ENCODE peak calls at places on chromosomes 3 and 15, in six cellular contexts. C is sigmoid colon, A is transverse colon, E is endothelial cell, T is omental fat pad, Y is breast epithelium. F is an unnamed sample.

GRCh38 chr15:93895976-93896770 is 335.2 kb upstream of the MCTP2 start:
- DNase-seq in C (no peak), A (no peak), E (no peak), T (no peak), Y (no peak), F (no peak)

GRCh38 chr3:139824864-139825263 is 110.1 kb upstream of the CLSTN2 start:
- DNase-seq in C (no peak), A (no peak), E (no peak), T (no peak), Y (no peak), F (no peak)

GRCh38 chr15:58038426-58039106 is 26.9 kb downstream of the ALDH1A2 start:
- DNase-seq in C (no peak), A (peak; percentile 52), E (no peak), T (no peak), Y (no peak), F (no peak)

GRCh38 chr3:12392101-12392878 is 92.0 kb upstream of the TSEN2 start:
- DNase-seq in C (no peak), A (no peak), E (no peak), T (no peak), Y (no peak), F (no peak)

GRCh38 chr3:170893894-170894293 is 14.5 kb downstream of the EIF5A2 start:
- DNase-seq in C (no peak), A (no peak), E (no peak), T (no peak), Y (no peak), F (no peak)

GRCh38 chr15:75036269-75036668 is 12.9 kb downstream of the PPCDC start:
- DNase-seq in C (no peak), A (peak; percentile 68), E (no peak), T (no peak), Y (peak; percentile 75), F (no peak)

GRCh38 chr15:81536296-81536695 is 162.3 kb upstream of the TMC3 start:
- DNase-seq in C (no peak), A (no peak), E (no peak), T (no peak), Y (no peak), F (no peak)

GRCh38 chr3:175941352-175941751 is 1082.2 kb downstream of the NAALADL2 start:
- DNase-seq in C (no peak), A (no peak), E (no peak), T (no peak), Y (no peak), F (no peak)

GRCh38 chr15:27341780-27342343 is 370.9 kb downstream of the GABRG3 start:
- DNase-seq in C (no peak), A (no peak), E (no peak), T (no peak), Y (no peak), F (no peak)

GRCh38 chr3:177689077-177689476 is 491.8 kb upstream of the TBL1XR1 start:
- DNase-seq in C (no peak), A (no peak), E (no peak), T (no peak), Y (no peak), F (no peak)

GRCh38 chr3:23567917-23568316 is 237.8 kb upstream of the UBE2E1 start:
- DNase-seq in C (no peak), A (no peak), E (no peak), T (no peak), Y (no peak), F (no peak)

GRCh38 chr15:55879181-55879580 is 114.2 kb downstream of the NEDD4 start:
- DNase-seq in C (no peak), A (no peak), E (no peak), T (no peak), Y (no peak), F (no peak)

GRCh38 chr3:137768361-137769320 is 4.5 kb downstream of the SOX14 start:
- DNase-seq in C (no peak), A (no peak), E (peak; percentile 50), T (no peak), Y (no peak), F (no peak)

GRCh38 chr3:80227216-80227615 is 459.4 kb upstream of the ROBO1 start:
- DNase-seq in C (no peak), A (no peak), E (no peak), T (no peak), Y (no peak), F (no peak)

GRCh38 chr3:156433910-156434309 is 121.0 kb downstream of the SSR3 start:
- DNase-seq in C (no peak), A (no peak), E (no peak), T (no peak), Y (no peak), F (no peak)

GRCh38 chr3:136750209-136750921 is 1.8 kb downstream of the STAG1 start:
- DNase-seq in C (no peak), A (no peak), E (no peak), T (no peak), Y (no peak), F (no peak)

GRCh38 chr15:90603893-90604292 is 74.2 kb downstream of the CRTC3 start:
- DNase-seq in C (no peak), A (peak; percentile 53), E (no peak), T (no peak), Y (no peak), F (no peak)

GRCh38 chr3:100518983-100519382 is 26.6 kb downstream of the TMEM45A start:
- DNase-seq in C (no peak), A (no peak), E (no peak), T (no peak), Y (no peak), F (no peak)

GRCh38 chr15:89587955-89588354 is 12.7 kb downstream of the TICRR start:
- DNase-seq in C (no peak), A (no peak), E (no peak), T (no peak), Y (no peak), F (no peak)

GRCh38 chr3:12158387-12159226 is at the start of gene TIMP4:
- DNase-seq in C (peak; percentile 77), A (peak; percentile 59), E (no peak), T (no peak), Y (no peak), F (no peak)

GRCh38 chr3:178671261-178672191 is 135.3 kb downstream of the KCNMB2 start:
- DNase-seq in C (no peak), A (no peak), E (no peak), T (no peak), Y (no peak), F (no peak)

GRCh38 chr3:17973559-17973906 is 231.1 kb upstream of the TBC1D5 start:
- DNase-seq in C (no peak), A (no peak), E (no peak), T (no peak), Y (no peak), F (no peak)

GRCh38 chr15:77821188-77821958 is 188.7 kb upstream of the LINGO1 start:
- DNase-seq in C (no peak), A (peak; percentile 46), E (peak; percentile 84), T (no peak), Y (peak; percentile 24), F (peak; percentile 55)

GRCh38 chr3:126111566-126112475 is 27.9 kb upstream of the SLC41A3 start:
- DNase-seq in C (peak; percentile 46), A (peak; percentile 1), E (no peak), T (no peak), Y (no peak), F (no peak)

GRCh38 chr3:12443781-12444522 is 40.3 kb upstream of the TSEN2 start:
- DNase-seq in C (peak; percentile 13), A (no peak), E (no peak), T (no peak), Y (no peak), F (no peak)

GRCh38 chr3:20125289-20125688 is 60.7 kb downstream of the SGO1 start:
- DNase-seq in C (no peak), A (no peak), E (no peak), T (no peak), Y (no peak), F (no peak)

DNA sequence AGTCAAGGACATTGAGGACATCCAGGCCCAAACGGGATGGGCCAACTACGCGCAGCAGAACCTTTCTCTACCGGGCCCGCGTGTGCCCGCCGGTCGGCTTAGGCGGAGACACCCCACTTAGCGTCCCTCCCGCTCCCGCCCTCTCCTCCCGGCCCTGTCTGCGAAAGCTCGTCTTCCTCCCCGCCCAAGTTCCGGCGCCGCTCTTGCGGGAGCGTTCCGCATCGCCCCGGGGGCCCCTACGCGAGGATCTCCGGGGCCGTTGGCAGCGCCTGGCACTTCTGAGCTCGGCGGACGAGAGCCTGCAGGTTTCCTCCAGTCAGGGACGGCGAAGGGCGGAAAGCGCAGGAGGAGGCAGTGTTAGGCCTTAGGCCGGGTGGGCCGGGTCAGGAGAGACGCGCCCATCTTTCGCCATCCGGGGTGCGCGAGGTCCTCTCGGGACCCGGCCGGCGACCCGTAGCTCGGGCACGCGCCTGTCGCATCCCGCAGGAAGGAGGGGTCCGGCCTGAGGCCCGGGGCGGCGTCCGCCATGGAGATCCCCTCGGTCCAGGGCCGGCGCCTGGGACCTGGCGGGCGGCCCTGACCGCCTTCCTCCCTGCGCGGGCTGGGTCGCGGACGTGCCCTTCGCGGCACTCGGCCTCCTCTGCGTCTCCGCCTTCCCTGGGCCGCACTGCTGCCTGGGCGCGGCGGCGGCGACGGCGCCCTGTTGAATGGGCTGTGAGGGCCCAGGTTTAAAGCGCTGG is at the start of gene FEM1B:
- DNase-seq in C (peak; percentile 97), A (peak; percentile 92), E (peak; percentile 78), T (peak; percentile 64), Y (peak; percentile 88), F (peak; percentile 82)
- TF ChIP-seq CTCF in C (no peak), A (no peak), E (no peak), T (no peak), Y (no peak), F (no peak)

DNA sequence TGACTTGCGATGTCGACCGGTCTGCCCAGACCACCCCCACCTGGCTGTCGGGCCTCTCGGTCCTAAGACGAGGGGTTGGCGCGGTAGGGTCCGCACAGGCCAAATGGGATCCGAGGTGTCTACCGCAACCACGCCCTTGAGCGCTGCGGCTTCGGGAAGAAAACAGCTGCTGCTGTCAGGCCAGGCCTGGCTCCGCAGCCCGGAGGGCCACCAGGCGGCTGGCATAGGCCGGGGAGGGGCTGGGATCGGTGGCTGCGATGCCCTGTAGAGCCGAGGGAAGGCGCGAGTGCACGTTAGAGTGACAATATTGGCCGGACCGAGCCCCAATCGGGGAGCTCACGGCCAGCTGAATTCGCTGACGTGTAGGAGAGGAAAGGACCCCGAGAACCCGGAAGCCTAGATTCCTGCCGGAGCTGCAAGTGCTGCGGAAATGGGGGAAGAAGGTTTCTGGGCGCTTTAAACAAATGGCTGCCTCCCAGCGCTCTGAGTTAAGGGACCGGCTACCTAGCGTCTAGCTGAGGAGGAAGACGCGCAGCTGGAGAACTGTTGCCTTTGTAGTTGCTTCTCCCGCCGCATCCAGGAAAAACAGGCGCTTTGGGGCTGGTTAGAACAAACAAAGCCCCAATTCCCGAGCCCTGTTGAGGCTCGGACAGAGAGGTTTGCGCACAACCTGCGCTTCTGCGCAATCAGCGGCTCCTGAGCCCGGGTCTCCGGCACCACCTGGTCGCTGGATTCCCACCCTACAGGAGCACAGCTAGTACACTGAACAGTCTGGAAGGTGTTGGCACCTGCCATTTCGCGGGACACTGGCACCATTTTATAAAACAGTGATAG is 14.0 kb downstream of the ZIC4 start:
- DNase-seq in C (peak; percentile 56), A (no peak), E (peak; percentile 82), T (no peak), Y (no peak), F (no peak)
- TF ChIP-seq CTCF in C (no peak), A (no peak), E (no peak), T (no peak), Y (no peak), F (peak; percentile 25)

GRCh38 chr3:6680119-6680806 is 180.7 kb upstream of the GRM7 start:
- DNase-seq in C (no peak), A (no peak), E (no peak), T (no peak), Y (no peak), F (no peak)

GRCh38 chr3:6679510-6679909 is 181.4 kb upstream of the GRM7 start:
- DNase-seq in C (no peak), A (no peak), E (no peak), T (no peak), Y (no peak), F (no peak)
- TF ChIP-seq CTCF in C (no peak), A (no peak), E (no peak), T (no peak), Y (no peak), F (no peak)

GRCh38 chr3:152073267-152073666 is 195.5 kb upstream of the MBNL1 start:
- DNase-seq in C (no peak), A (no peak), E (no peak), T (no peak), Y (no peak), F (no peak)
- TF ChIP-seq CTCF in C (no peak), A (no peak), E (no peak), T (no peak), Y (no peak), F (no peak)